ENCODE peak calls at places on chromosomes 6 and 20, in six cellular contexts. A, D, K, C, W and P are unnamed samples.

GRCh38 chr6:15754706-15755079 is 91.9 kb upstream of the DTNBP1 start:
- DNase-seq in A (no peak), D (no peak), K (no peak), C (no peak), W (no peak), P (no peak)

GRCh38 chr6:92715991-92716390 is 703.4 kb downstream of the EPHA7 start:
- DNase-seq in A (peak), D (no peak), K (no peak), C (no peak), W (no peak), P (no peak)

GRCh38 chr6:139337830-139338229 is 36.6 kb downstream of the CITED2 start:
- DNase-seq in A (no peak), D (peak), K (no peak), C (no peak), W (no peak), P (no peak)

GRCh38 chr6:118746100-118746874 is 94.9 kb upstream of the CEP85L start:
- DNase-seq in A (no peak), D (no peak), K (no peak), C (peak), W (no peak), P (peak)

GRCh38 chr20:11995750-11996567 is 78.3 kb downstream of the BTBD3 start:
- DNase-seq in A (peak), D (no peak), K (no peak), C (peak), W (no peak), P (peak)

GRCh38 chr6:128139519-128139918 is 238.7 kb upstream of the THEMIS start:
- DNase-seq in A (peak), D (peak), K (no peak), C (no peak), W (no peak), P (no peak)

GRCh38 chr6:83065511-83066192 is at the start of gene UBE3D:
- DNase-seq in A (peak), D (peak), K (peak), C (peak), W (no peak), P (peak)

GRCh38 chr6:30345852-30346251 is 896 bp downstream of the RPP21 start:
- DNase-seq in A (peak), D (no peak), K (no peak), C (no peak), W (no peak), P (no peak)

GRCh38 chr6:138297761-138298298 is 79.5 kb upstream of the PBOV1 start:
- DNase-seq in A (peak), D (peak), K (no peak), C (no peak), W (no peak), P (no peak)

GRCh38 chr6:113654396-113654795 is 202.7 kb upstream of the MARCKS start:
- DNase-seq in A (peak), D (peak), K (no peak), C (peak), W (no peak), P (no peak)

GRCh38 chr6:145372671-145373123 is 362.6 kb downstream of the EPM2A start:
- DNase-seq in A (peak), D (peak), K (no peak), C (peak), W (no peak), P (no peak)

GRCh38 chr20:2708073-2708415 is 15.5 kb downstream of the EBF4 start:
- DNase-seq in A (no peak), D (no peak), K (no peak), C (no peak), W (peak), P (peak)

GRCh38 chr20:37202267-37202943 is 23.1 kb upstream of the MROH8 start:
- DNase-seq in A (peak), D (peak), K (no peak), C (no peak), W (no peak), P (peak)

GRCh38 chr20:10306440-10307358 is 88.1 kb downstream of the SNAP25 start:
- DNase-seq in A (peak), D (peak), K (no peak), C (no peak), W (no peak), P (no peak)

GRCh38 chr6:169982461-169983386 is 231.3 kb downstream of the ERMARD start:
- DNase-seq in A (no peak), D (no peak), K (no peak), C (no peak), W (no peak), P (no peak)

GRCh38 chr20:15098351-15098750 is 760.9 kb upstream of the FLRT3 start:
- DNase-seq in A (no peak), D (peak), K (no peak), C (no peak), W (no peak), P (no peak)

GRCh38 chr6:4487538-4487937 is 288.7 kb upstream of the CDYL start:
- DNase-seq in A (no peak), D (peak), K (no peak), C (no peak), W (no peak), P (no peak)

GRCh38 chr6:88163576-88163975 is 2.6 kb downstream of the CNR1 start:
- DNase-seq in A (no peak), D (no peak), K (no peak), C (no peak), W (no peak), P (no peak)

GRCh38 chr6:53436904-53437303 is 88.2 kb upstream of the ELOVL5 start:
- DNase-seq in A (peak), D (peak), K (no peak), C (no peak), W (no peak), P (no peak)

GRCh38 chr6:133467982-133468380 is 226.8 kb downstream of the EYA4 start:
- DNase-seq in A (peak), D (no peak), K (no peak), C (no peak), W (no peak), P (no peak)

GRCh38 chr6:34562350-34562749 is 6.2 kb upstream of the SPDEF start:
- DNase-seq in A (no peak), D (no peak), K (no peak), C (no peak), W (no peak), P (no peak)

GRCh38 chr6:155314773-155315515 is 660 bp upstream of the TFB1M start:
- DNase-seq in A (peak), D (peak), K (peak), C (peak), W (no peak), P (peak)

GRCh38 chr6:81937296-81937937 is 184.9 kb upstream of the TENT5A start:
- DNase-seq in A (no peak), D (peak), K (no peak), C (no peak), W (no peak), P (no peak)

GRCh38 chr6:108105584-108105983 is 31.0 kb upstream of the OSTM1 start:
- DNase-seq in A (peak), D (no peak), K (no peak), C (no peak), W (no peak), P (no peak)

GRCh38 chr20:47043076-47043475 is 148.4 kb downstream of the EYA2 start:
- DNase-seq in A (no peak), D (no peak), K (no peak), C (no peak), W (no peak), P (no peak)

GRCh38 chr6:90701146-90701781 is 114.4 kb upstream of the MAP3K7 start:
- DNase-seq in A (no peak), D (no peak), K (no peak), C (no peak), W (no peak), P (peak)

GRCh38 chr6:136465766-136466303 is 84.4 kb downstream of the MAP7 start:
- DNase-seq in A (no peak), D (peak), K (no peak), C (no peak), W (no peak), P (no peak)

GRCh38 chr6:43807228-43808061 is 37.4 kb downstream of the VEGFA start:
- DNase-seq in A (peak), D (peak), K (no peak), C (no peak), W (no peak), P (peak)

GRCh38 chr20:46701986-46702385 is 7.5 kb upstream of the SLC2A10 start:
- DNase-seq in A (no peak), D (no peak), K (no peak), C (no peak), W (no peak), P (no peak)

GRCh38 chr6:156534594-156534993 is 242.6 kb upstream of the ARID1B start:
- DNase-seq in A (no peak), D (no peak), K (no peak), C (no peak), W (no peak), P (no peak)

GRCh38 chr20:21156266-21156665 is 30.4 kb downstream of the KIZ start:
- DNase-seq in A (peak), D (peak), K (no peak), C (no peak), W (no peak), P (no peak)

GRCh38 chr6:124298682-124299081 is 495.0 kb downstream of the NKAIN2 start:
- DNase-seq in A (no peak), D (no peak), K (no peak), C (no peak), W (no peak), P (no peak)

DNA sequence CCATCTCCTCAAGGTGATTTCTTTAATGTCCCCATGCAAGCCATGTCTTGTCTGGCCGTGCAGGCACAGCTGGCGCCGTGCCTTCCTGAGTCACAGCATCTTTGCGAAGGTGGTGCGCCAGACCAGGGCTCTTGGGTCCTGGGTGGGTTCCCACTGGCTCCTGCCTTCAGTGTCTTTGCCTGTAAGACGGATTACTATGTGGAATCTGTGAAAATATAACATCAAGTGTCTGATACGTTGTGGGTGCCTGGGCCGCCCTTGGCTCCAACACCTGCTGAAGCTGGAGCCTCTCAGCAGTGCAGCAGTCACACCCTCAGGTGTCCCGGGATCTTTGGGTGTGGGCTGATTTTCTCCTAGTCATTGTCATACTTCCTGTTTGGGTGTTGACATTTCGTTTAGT is 3.2 kb downstream of the OSBPL2 start:
- DNase-seq in A (no peak), D (no peak), K (no peak), C (no peak), W (no peak), P (no peak)
- H3K27ac ChIP-seq in A (no peak), D (no peak), K (no peak), C (peak), W (peak), P (no peak)

GRCh38 chr6:41781302-41781711 is 725 bp downstream of the PRICKLE4 start:
- DNase-seq in A (peak), D (no peak), K (no peak), C (peak), W (no peak), P (no peak)
- H3K4me3 ChIP-seq in A (peak), D (peak), K (no peak), C (peak), W (peak), P (peak)

GRCh38 chr20:6663104-6663503 is 104.4 kb upstream of the BMP2 start:
- DNase-seq in A (no peak), D (no peak), K (no peak), C (no peak), W (no peak), P (peak)

GRCh38 chr20:6664574-6664973 is 102.9 kb upstream of the BMP2 start:
- DNase-seq in A (no peak), D (no peak), K (no peak), C (no peak), W (no peak), P (no peak)

GRCh38 chr20:6665621-6666345 is 101.7 kb upstream of the BMP2 start:
- DNase-seq in A (no peak), D (no peak), K (no peak), C (no peak), W (no peak), P (no peak)

GRCh38 chr20:6665161-6665560 is 102.3 kb upstream of the BMP2 start:
- DNase-seq in A (no peak), D (no peak), K (no peak), C (no peak), W (no peak), P (no peak)

GRCh38 chr20:6663751-6664388 is 103.6 kb upstream of the BMP2 start:
- DNase-seq in A (peak), D (no peak), K (no peak), C (no peak), W (no peak), P (peak)
- H3K27ac ChIP-seq in A (peak), D (no peak), K (no peak), C (no peak), W (no peak), P (no peak)

DNA sequence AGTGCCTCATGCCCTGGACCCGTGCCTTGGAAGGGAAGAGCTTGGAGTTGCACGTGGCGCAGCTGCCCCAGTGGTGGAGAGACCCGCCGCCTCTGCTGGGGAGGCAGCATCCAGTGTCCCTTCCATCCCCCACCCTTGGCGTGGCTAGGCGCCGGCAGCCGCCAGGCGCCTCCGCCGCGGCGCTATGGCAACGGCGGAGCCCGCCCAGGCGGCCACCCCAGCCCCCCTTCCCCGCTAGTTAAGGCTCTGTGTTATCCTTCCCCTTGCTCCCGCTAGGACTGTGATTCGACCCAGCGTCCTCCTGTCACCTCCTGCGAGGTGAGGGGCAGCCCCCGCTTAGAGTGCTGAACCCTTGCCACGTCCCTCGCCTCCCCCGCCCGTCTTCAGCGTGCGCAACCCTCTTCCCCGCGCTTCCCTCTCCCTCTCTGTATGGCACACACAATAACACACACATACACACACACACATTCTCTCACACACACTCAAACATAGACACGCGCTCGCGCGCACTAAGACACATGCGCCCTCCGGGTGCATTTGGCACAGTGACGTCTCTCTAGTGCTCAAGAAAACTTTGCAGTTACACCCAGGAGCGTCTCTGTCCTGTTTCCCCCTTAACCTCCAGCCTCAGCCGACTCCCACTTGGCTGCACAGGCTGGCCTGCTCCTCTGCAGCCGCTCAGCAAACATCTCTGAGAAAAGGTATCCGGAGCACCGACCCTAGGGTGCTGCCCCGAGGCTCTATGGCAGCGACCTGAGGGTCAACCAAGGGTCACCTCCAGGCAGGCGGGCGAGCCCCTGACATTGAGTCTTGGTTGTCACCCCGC is 8.5 kb downstream of the GRIK2 start:
- DNase-seq in A (peak), D (peak), K (no peak), C (no peak), W (no peak), P (no peak)
- H3K4me3 ChIP-seq in A (peak), D (peak), K (no peak), C (peak), W (no peak), P (no peak)